ENCODE peak calls at places on chromosome 2, in seven cellular contexts. One of them, this sample, is unnamed.

GRCh38 chr2:146295080-146295670 is 1549.7 kb upstream of the ACVR2A start:
- DNase-seq in hepatocyte: no peak
- DNase-seq in tibial artery: no peak
- DNase-seq in left lung: no peak
- DNase-seq in thoracic aorta: no peak
- DNase-seq in lung: no peak
- DNase-seq in lower lobe of right lung: no peak
- DNase-seq in this sample: no peak

GRCh38 chr2:218370410-218371063 is 11.5 kb upstream of the SLC11A1 start:
- DNase-seq in hepatocyte: peak; percentile 58
- DNase-seq in tibial artery: peak; percentile 86
- DNase-seq in left lung: peak; percentile 82
- DNase-seq in thoracic aorta: no peak
- DNase-seq in lung: peak; percentile 73
- DNase-seq in lower lobe of right lung: peak; percentile 85
- DNase-seq in this sample: no peak

GRCh38 chr2:38417745-38418689 is 40.9 kb upstream of the ATL2 start:
- DNase-seq in hepatocyte: no peak
- DNase-seq in tibial artery: no peak
- DNase-seq in left lung: no peak
- DNase-seq in thoracic aorta: no peak
- DNase-seq in lung: no peak
- DNase-seq in lower lobe of right lung: no peak
- DNase-seq in this sample: no peak

GRCh38 chr2:204870053-204870452 is 324.8 kb downstream of the PARD3B start:
- DNase-seq in hepatocyte: no peak
- DNase-seq in tibial artery: no peak
- DNase-seq in left lung: no peak
- DNase-seq in thoracic aorta: no peak
- DNase-seq in lung: no peak
- DNase-seq in lower lobe of right lung: no peak
- DNase-seq in this sample: no peak

GRCh38 chr2:25030702-25031101 is 11.2 kb upstream of the EFR3B start:
- DNase-seq in hepatocyte: no peak
- DNase-seq in tibial artery: no peak
- DNase-seq in left lung: no peak
- DNase-seq in thoracic aorta: no peak
- DNase-seq in lung: no peak
- DNase-seq in lower lobe of right lung: no peak
- DNase-seq in this sample: no peak

GRCh38 chr2:222672068-222672401 is 577 bp downstream of the MOGAT1 start:
- DNase-seq in hepatocyte: no peak
- DNase-seq in tibial artery: no peak
- DNase-seq in left lung: no peak
- DNase-seq in thoracic aorta: no peak
- DNase-seq in lung: no peak
- DNase-seq in lower lobe of right lung: no peak
- DNase-seq in this sample: no peak

GRCh38 chr2:14633031-14633430 is 514 bp downstream of the LRATD1 start:
- DNase-seq in hepatocyte: peak; percentile 13
- DNase-seq in tibial artery: no peak
- DNase-seq in left lung: no peak
- DNase-seq in thoracic aorta: no peak
- DNase-seq in lung: no peak
- DNase-seq in lower lobe of right lung: peak; percentile 44
- DNase-seq in this sample: peak; percentile 33

GRCh38 chr2:207515671-207516070 is 14.1 kb upstream of the CREB1 start:
- DNase-seq in hepatocyte: no peak
- DNase-seq in tibial artery: no peak
- DNase-seq in left lung: no peak
- DNase-seq in thoracic aorta: no peak
- DNase-seq in lung: no peak
- DNase-seq in lower lobe of right lung: no peak
- DNase-seq in this sample: no peak

GRCh38 chr2:57947398-57947797 is 99.2 kb upstream of the VRK2 start:
- DNase-seq in hepatocyte: no peak
- DNase-seq in tibial artery: no peak
- DNase-seq in left lung: no peak
- DNase-seq in thoracic aorta: no peak
- DNase-seq in lung: no peak
- DNase-seq in lower lobe of right lung: no peak
- DNase-seq in this sample: no peak

GRCh38 chr2:14774569-14774968 is 142.1 kb downstream of the LRATD1 start:
- DNase-seq in hepatocyte: no peak
- DNase-seq in tibial artery: no peak
- DNase-seq in left lung: no peak
- DNase-seq in thoracic aorta: no peak
- DNase-seq in lung: no peak
- DNase-seq in lower lobe of right lung: no peak
- DNase-seq in this sample: no peak

GRCh38 chr2:214035091-214035852 is 375.6 kb upstream of the VWC2L start:
- DNase-seq in hepatocyte: no peak
- DNase-seq in tibial artery: no peak
- DNase-seq in left lung: no peak
- DNase-seq in thoracic aorta: no peak
- DNase-seq in lung: no peak
- DNase-seq in lower lobe of right lung: peak; percentile 31
- DNase-seq in this sample: no peak

GRCh38 chr2:46385786-46386577 is 88.8 kb downstream of the EPAS1 start:
- DNase-seq in hepatocyte: no peak
- DNase-seq in tibial artery: no peak
- DNase-seq in left lung: no peak
- DNase-seq in thoracic aorta: no peak
- DNase-seq in lung: peak; percentile 27
- DNase-seq in lower lobe of right lung: no peak
- DNase-seq in this sample: no peak

GRCh38 chr2:111168528-111168929 is 47.8 kb downstream of the BCL2L11 start:
- DNase-seq in hepatocyte: peak; percentile 68
- DNase-seq in tibial artery: no peak
- DNase-seq in left lung: no peak
- DNase-seq in thoracic aorta: no peak
- DNase-seq in lung: no peak
- DNase-seq in lower lobe of right lung: no peak
- DNase-seq in this sample: peak; percentile 63

GRCh38 chr2:226426292-226426736 is 373.3 kb downstream of the IRS1 start:
- DNase-seq in hepatocyte: no peak
- DNase-seq in tibial artery: no peak
- DNase-seq in left lung: no peak
- DNase-seq in thoracic aorta: no peak
- DNase-seq in lung: no peak
- DNase-seq in lower lobe of right lung: no peak
- DNase-seq in this sample: no peak

GRCh38 chr2:28652217-28652616 is 99.4 kb upstream of the PPP1CB start:
- DNase-seq in hepatocyte: no peak
- DNase-seq in tibial artery: no peak
- DNase-seq in left lung: no peak
- DNase-seq in thoracic aorta: no peak
- DNase-seq in lung: no peak
- DNase-seq in lower lobe of right lung: no peak
- DNase-seq in this sample: no peak

GRCh38 chr2:239601201-239601851 is 200.5 kb upstream of the HDAC4 start:
- DNase-seq in hepatocyte: no peak
- DNase-seq in tibial artery: peak; percentile 59
- DNase-seq in left lung: no peak
- DNase-seq in thoracic aorta: no peak
- DNase-seq in lung: no peak
- DNase-seq in lower lobe of right lung: peak; percentile 28
- DNase-seq in this sample: peak; percentile 10

GRCh38 chr2:204012081-204012653 is 75.6 kb downstream of the ICOS start:
- DNase-seq in hepatocyte: peak; percentile 18
- DNase-seq in tibial artery: no peak
- DNase-seq in left lung: no peak
- DNase-seq in thoracic aorta: no peak
- DNase-seq in lung: peak; percentile 33
- DNase-seq in lower lobe of right lung: no peak
- DNase-seq in this sample: peak; percentile 44

GRCh38 chr2:160281213-160281612 is 81.1 kb upstream of the ITGB6 start:
- DNase-seq in hepatocyte: no peak
- DNase-seq in tibial artery: no peak
- DNase-seq in left lung: no peak
- DNase-seq in thoracic aorta: no peak
- DNase-seq in lung: no peak
- DNase-seq in lower lobe of right lung: no peak
- DNase-seq in this sample: no peak

GRCh38 chr2:239028253-239028619 is 180.4 kb downstream of the TWIST2 start:
- DNase-seq in hepatocyte: no peak
- DNase-seq in tibial artery: peak; percentile 51
- DNase-seq in left lung: no peak
- DNase-seq in thoracic aorta: no peak
- DNase-seq in lung: no peak
- DNase-seq in lower lobe of right lung: no peak
- DNase-seq in this sample: no peak

GRCh38 chr2:47903781-47904447 is 2.4 kb downstream of the FBXO11 start:
- DNase-seq in hepatocyte: no peak
- DNase-seq in tibial artery: no peak
- DNase-seq in left lung: no peak
- DNase-seq in thoracic aorta: no peak
- DNase-seq in lung: no peak
- DNase-seq in lower lobe of right lung: no peak
- DNase-seq in this sample: no peak

GRCh38 chr2:47062721-47063120 is 92.4 kb downstream of the STPG4 start:
- DNase-seq in hepatocyte: no peak
- DNase-seq in tibial artery: no peak
- DNase-seq in left lung: no peak
- DNase-seq in thoracic aorta: no peak
- DNase-seq in lung: no peak
- DNase-seq in lower lobe of right lung: no peak
- DNase-seq in this sample: no peak

GRCh38 chr2:8893474-8893873 is 56.1 kb upstream of the KIDINS220 start:
- DNase-seq in hepatocyte: no peak
- DNase-seq in tibial artery: no peak
- DNase-seq in left lung: no peak
- DNase-seq in thoracic aorta: no peak
- DNase-seq in lung: no peak
- DNase-seq in lower lobe of right lung: no peak
- DNase-seq in this sample: no peak

GRCh38 chr2:88735853-88736252 is 44.4 kb downstream of the RPIA start:
- DNase-seq in hepatocyte: peak; percentile 13
- DNase-seq in tibial artery: no peak
- DNase-seq in left lung: no peak
- DNase-seq in thoracic aorta: no peak
- DNase-seq in lung: no peak
- DNase-seq in lower lobe of right lung: no peak
- DNase-seq in this sample: no peak

GRCh38 chr2:189669913-189670312 is 4.6 kb upstream of the ANKAR start:
- DNase-seq in hepatocyte: no peak
- DNase-seq in tibial artery: no peak
- DNase-seq in left lung: no peak
- DNase-seq in thoracic aorta: no peak
- DNase-seq in lung: no peak
- DNase-seq in lower lobe of right lung: no peak
- DNase-seq in this sample: no peak

GRCh38 chr2:21317131-21317530 is 193.4 kb downstream of the TDRD15 start:
- DNase-seq in hepatocyte: peak; percentile 76
- DNase-seq in tibial artery: peak; percentile 71
- DNase-seq in left lung: no peak
- DNase-seq in thoracic aorta: peak; percentile 7
- DNase-seq in lung: peak; percentile 35
- DNase-seq in lower lobe of right lung: peak; percentile 48
- DNase-seq in this sample: peak; percentile 54

GRCh38 chr2:57696016-57696415 is 350.6 kb upstream of the VRK2 start:
- DNase-seq in hepatocyte: peak; percentile 14
- DNase-seq in tibial artery: no peak
- DNase-seq in left lung: no peak
- DNase-seq in thoracic aorta: no peak
- DNase-seq in lung: no peak
- DNase-seq in lower lobe of right lung: no peak
- DNase-seq in this sample: no peak

GRCh38 chr2:85600951-85601770 is 1.3 kb downstream of the TMEM150A start:
- DNase-seq in hepatocyte: no peak
- DNase-seq in tibial artery: no peak
- DNase-seq in left lung: no peak
- DNase-seq in thoracic aorta: no peak
- DNase-seq in lung: no peak
- DNase-seq in lower lobe of right lung: no peak
- DNase-seq in this sample: no peak

GRCh38 chr2:127279781-127280180 is 14.2 kb downstream of the ERCC3 start:
- DNase-seq in hepatocyte: no peak
- DNase-seq in tibial artery: no peak
- DNase-seq in left lung: no peak
- DNase-seq in thoracic aorta: no peak
- DNase-seq in lung: no peak
- DNase-seq in lower lobe of right lung: no peak
- DNase-seq in this sample: no peak
- H3K36me3 ChIP-seq in hepatocyte: no peaks in the 10 kb centered on the region
- H3K36me3 ChIP-seq in tibial artery: peaks cover 64% of the 10 kb centered on the region
- H3K36me3 ChIP-seq in left lung: peaks cover 97% of the 10 kb centered on the region
- H3K36me3 ChIP-seq in thoracic aorta: peaks cover 55% of the 10 kb centered on the region
- H3K36me3 ChIP-seq in lung: peaks cover 55% of the 10 kb centered on the region
- H3K36me3 ChIP-seq in lower lobe of right lung: peaks cover 96% of the 10 kb centered on the region
- H3K36me3 ChIP-seq in this sample: peaks cover 13% of the 10 kb centered on the region

DNA sequence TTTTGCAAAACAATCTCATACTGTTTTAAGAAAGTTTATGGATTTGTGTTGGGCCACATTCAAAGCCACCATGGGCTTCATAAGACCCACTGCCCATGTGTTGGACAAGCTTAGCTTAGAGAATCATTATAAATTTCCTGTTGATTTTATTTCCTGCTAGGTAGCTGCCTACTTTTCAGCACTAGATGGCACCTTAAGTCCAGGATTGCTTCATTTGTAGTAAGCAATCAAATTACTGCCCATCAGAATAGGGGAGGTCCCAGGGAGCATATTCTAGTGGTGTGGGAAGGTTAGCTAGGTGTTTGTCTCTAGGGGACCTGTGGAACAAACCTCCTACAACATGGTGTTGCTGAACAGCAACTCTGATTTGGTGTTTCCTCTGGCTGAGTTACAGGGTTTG is 11.0 kb upstream of the DCDC2C start:
- DNase-seq in hepatocyte: no peak
- DNase-seq in tibial artery: no peak
- DNase-seq in left lung: no peak
- DNase-seq in thoracic aorta: no peak
- DNase-seq in lung: no peak
- DNase-seq in lower lobe of right lung: no peak
- DNase-seq in this sample: no peak
- TF ChIP-seq CTCF in hepatocyte: peak; percentile 43
- TF ChIP-seq CTCF in tibial artery: peak; percentile 21
- TF ChIP-seq CTCF in left lung: peak; percentile 24
- TF ChIP-seq CTCF in thoracic aorta: no peak
- TF ChIP-seq CTCF in lung: no peak
- TF ChIP-seq CTCF in lower lobe of right lung: peak; percentile 27
- TF ChIP-seq CTCF in this sample: no peak

DNA sequence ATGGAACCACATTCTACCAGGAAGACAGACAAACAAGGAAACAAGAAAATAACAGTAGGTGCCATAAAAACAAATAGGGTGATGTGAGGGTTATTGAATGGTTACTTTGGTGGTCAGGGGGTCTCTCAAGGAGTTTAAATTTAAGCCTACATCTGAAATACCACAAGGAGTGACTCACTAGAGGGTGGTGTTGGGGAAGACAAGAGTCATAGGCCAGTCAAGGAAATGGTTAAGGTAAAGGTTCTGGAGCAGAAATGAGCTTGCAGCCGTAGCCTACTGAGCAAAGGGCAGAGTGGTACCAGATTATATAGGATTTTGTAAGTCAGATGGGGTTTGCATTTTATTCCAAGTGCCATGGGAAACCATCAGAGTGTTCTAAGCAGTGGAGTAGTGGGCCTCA is 135.6 kb upstream of the DAPL1 start:
- DNase-seq in hepatocyte: no peak
- DNase-seq in tibial artery: no peak
- DNase-seq in left lung: no peak
- DNase-seq in thoracic aorta: no peak
- DNase-seq in lung: no peak
- DNase-seq in lower lobe of right lung: no peak
- DNase-seq in this sample: no peak
- H3K36me3 ChIP-seq in hepatocyte: no peaks in the 10 kb centered on the region
- H3K36me3 ChIP-seq in tibial artery: peaks cover 3% of the 10 kb centered on the region
- H3K36me3 ChIP-seq in left lung: peaks cover 55% of the 10 kb centered on the region
- H3K36me3 ChIP-seq in thoracic aorta: peaks cover 8% of the 10 kb centered on the region
- H3K36me3 ChIP-seq in lung: peaks cover 9% of the 10 kb centered on the region
- H3K36me3 ChIP-seq in lower lobe of right lung: peaks cover 41% of the 10 kb centered on the region
- H3K36me3 ChIP-seq in this sample: peaks cover 6% of the 10 kb centered on the region

GRCh38 chr2:164504253-164504652 is 117.0 kb downstream of the GRB14 start:
- DNase-seq in hepatocyte: peak; percentile 15
- DNase-seq in tibial artery: no peak
- DNase-seq in left lung: no peak
- DNase-seq in thoracic aorta: no peak
- DNase-seq in lung: no peak
- DNase-seq in lower lobe of right lung: no peak
- DNase-seq in this sample: no peak
- TF ChIP-seq CTCF in hepatocyte: peak; percentile 15
- TF ChIP-seq CTCF in tibial artery: no peak
- TF ChIP-seq CTCF in left lung: no peak
- TF ChIP-seq CTCF in thoracic aorta: no peak
- TF ChIP-seq CTCF in lung: no peak
- TF ChIP-seq CTCF in lower lobe of right lung: no peak
- TF ChIP-seq CTCF in this sample: no peak